ENCODE peak calls at places on chromosome 16, in seven cellular contexts. I is GM13976, H is D341Med, U is left ventricle myocardium superior, F is H9, G is T-helper 1 cell, D is NCI-H146. M is an unnamed sample.

GRCh38 chr16:79351927-79352326 is 248.6 kb downstream of the MAF start:
- DNase-seq in I (no peak), H (no peak), U (no peak), F (no peak), G (no peak), D (no peak), M (no peak)

GRCh38 chr16:84013787-84014569 is 28.6 kb downstream of the SLC38A8 start:
- DNase-seq in I (peak), H (peak), U (peak), F (peak), G (peak), D (peak), M (peak)

GRCh38 chr16:13324861-13325260 is 423.5 kb downstream of the SHISA9 start:
- DNase-seq in I (no peak), H (no peak), U (no peak), F (no peak), G (no peak), D (no peak), M (no peak)

GRCh38 chr16:49767998-49768397 is 87.9 kb downstream of the ZNF423 start:
- DNase-seq in I (no peak), H (no peak), U (no peak), F (no peak), G (no peak), D (no peak), M (no peak)

GRCh38 chr16:88331989-88332920 is 50.5 kb upstream of the ZNF469 start:
- DNase-seq in I (no peak), H (no peak), U (peak), F (no peak), G (no peak), D (no peak), M (no peak)

GRCh38 chr16:50610331-50611262 is 62.4 kb downstream of the NKD1 start:
- DNase-seq in I (no peak), H (peak), U (no peak), F (peak), G (no peak), D (no peak), M (peak)

GRCh38 chr16:85859818-85860125 is 39.2 kb upstream of the IRF8 start:
- DNase-seq in I (no peak), H (no peak), U (no peak), F (no peak), G (no peak), D (no peak), M (no peak)

GRCh38 chr16:70808371-70808770 is 7.4 kb upstream of the VAC14 start:
- DNase-seq in I (no peak), H (no peak), U (no peak), F (peak), G (no peak), D (no peak), M (no peak)

GRCh38 chr16:65280988-65281530 is 159.2 kb upstream of the CDH11 start:
- DNase-seq in I (no peak), H (no peak), U (no peak), F (no peak), G (no peak), D (no peak), M (no peak)

GRCh38 chr16:89786474-89787364 is 29.7 kb downstream of the FANCA start:
- DNase-seq in I (no peak), H (no peak), U (no peak), F (no peak), G (no peak), D (no peak), M (no peak)

GRCh38 chr16:2516391-2517240 is 2.9 kb downstream of the ATP6V0C start:
- DNase-seq in I (no peak), H (no peak), U (no peak), F (no peak), G (no peak), D (no peak), M (no peak)

GRCh38 chr16:48366165-48367093 is 18.8 kb downstream of the SIAH1 start:
- DNase-seq in I (peak), H (peak), U (no peak), F (peak), G (peak), D (no peak), M (no peak)

GRCh38 chr16:57903656-57904055 is 67.3 kb downstream of the CNGB1 start:
- DNase-seq in I (no peak), H (no peak), U (no peak), F (no peak), G (no peak), D (no peak), M (no peak)

GRCh38 chr16:11367483-11367906 is 22.2 kb downstream of the RMI2 start:
- DNase-seq in I (no peak), H (no peak), U (no peak), F (no peak), G (no peak), D (no peak), M (no peak)

GRCh38 chr16:89007371-89008249 is 30.6 kb upstream of the CBFA2T3 start:
- DNase-seq in I (no peak), H (no peak), U (peak), F (no peak), G (no peak), D (no peak), M (no peak)

GRCh38 chr16:57028086-57028485 is 38.7 kb downstream of the NLRC5 start:
- DNase-seq in I (no peak), H (no peak), U (no peak), F (peak), G (no peak), D (peak), M (no peak)

GRCh38 chr16:54325616-54326265 is 39.2 kb upstream of the IRX3 start:
- DNase-seq in I (no peak), H (no peak), U (no peak), F (no peak), G (no peak), D (no peak), M (no peak)

GRCh38 chr16:30953111-30953510 is 4.2 kb downstream of the ORAI3 start:
- DNase-seq in I (no peak), H (no peak), U (no peak), F (no peak), G (no peak), D (no peak), M (no peak)

GRCh38 chr16:27851586-27851985 is 211.9 kb downstream of the GSG1L start:
- DNase-seq in I (peak), H (no peak), U (no peak), F (no peak), G (no peak), D (no peak), M (no peak)

GRCh38 chr16:31357324-31358156 is 2.6 kb downstream of the ITGAX start:
- DNase-seq in I (no peak), H (no peak), U (no peak), F (no peak), G (no peak), D (no peak), M (no peak)

GRCh38 chr16:68658258-68658973 is 13.3 kb downstream of the CDH3 start:
- DNase-seq in I (no peak), H (no peak), U (no peak), F (no peak), G (no peak), D (no peak), M (no peak)

GRCh38 chr16:58853830-58854229 is 119.7 kb upstream of the GOT2 start:
- DNase-seq in I (no peak), H (no peak), U (no peak), F (no peak), G (no peak), D (no peak), M (no peak)